ENCODE peak calls at places on chromosome 3, in nine cellular contexts. F is right cardiac atrium; A is breast epithelium; M is body of pancreas; D is CD8-positive, alpha-beta T cell; Z is esophagus muscularis mucosa; J is IMR-90; P is neuronal stem cell; E is right atrium auricular region. S is an unnamed sample. For H3K4me1, the result is how much of the 10 kb centered on the place peaks cover.

GRCh38 chr3:186902713-186903112 is 27.6 kb upstream of the ST6GAL1 start:
- DNase-seq in F (no peak), A (no peak), M (no peak), D (no peak), Z (no peak), J (no peak), P (no peak), E (no peak), S (no peak)

GRCh38 chr3:173395412-173396181 is 1.9 kb upstream of the NLGN1 start:
- DNase-seq in F (peak), A (peak), M (peak), D (peak), Z (peak), J (peak), P (peak), E (peak), S (peak)

GRCh38 chr3:126672340-126672739 is 17.4 kb upstream of the TXNRD3 start:
- DNase-seq in F (no peak), A (no peak), M (no peak), D (no peak), Z (no peak), J (no peak), P (no peak), E (no peak), S (no peak)

GRCh38 chr3:99108508-99108907 is 207.0 kb upstream of the DCBLD2 start:
- DNase-seq in F (no peak), A (no peak), M (peak), D (no peak), Z (no peak), J (peak), P (no peak), E (no peak), S (no peak)

GRCh38 chr3:48919215-48920138 is 835 bp downstream of the ARIH2 start:
- DNase-seq in F (peak), A (no peak), M (peak), D (no peak), Z (peak), J (peak), P (no peak), E (no peak), S (peak)

GRCh38 chr3:143389388-143389787 is 269.8 kb downstream of the CHST2 start:
- DNase-seq in F (no peak), A (no peak), M (no peak), D (no peak), Z (no peak), J (no peak), P (no peak), E (no peak), S (no peak)

GRCh38 chr3:152785051-152785450 is 49.9 kb upstream of the P2RY1 start:
- DNase-seq in F (no peak), A (no peak), M (no peak), D (no peak), Z (no peak), J (no peak), P (no peak), E (no peak), S (no peak)

GRCh38 chr3:134002326-134002725 is 27.4 kb downstream of the SLCO2A1 start:
- DNase-seq in F (no peak), A (no peak), M (no peak), D (no peak), Z (no peak), J (peak), P (no peak), E (peak), S (no peak)

GRCh38 chr3:197224034-197224444 is 74.4 kb downstream of the DLG1 start:
- DNase-seq in F (no peak), A (no peak), M (no peak), D (no peak), Z (no peak), J (peak), P (peak), E (no peak), S (no peak)

GRCh38 chr3:189573004-189573403 is 58.2 kb upstream of the TP63 start:
- DNase-seq in F (no peak), A (no peak), M (no peak), D (no peak), Z (no peak), J (no peak), P (no peak), E (no peak), S (no peak)

GRCh38 chr3:2879587-2879986 is 230.6 kb downstream of the IL5RA start:
- DNase-seq in F (no peak), A (no peak), M (no peak), D (no peak), Z (no peak), J (no peak), P (no peak), E (no peak), S (no peak)

GRCh38 chr3:42823351-42823750 is 14.1 kb downstream of the ACKR2 start:
- DNase-seq in F (no peak), A (no peak), M (no peak), D (no peak), Z (no peak), J (peak), P (no peak), E (no peak), S (no peak)

GRCh38 chr3:157058392-157059071 is 101.4 kb downstream of the CCNL1 start:
- DNase-seq in F (no peak), A (no peak), M (no peak), D (no peak), Z (no peak), J (no peak), P (no peak), E (no peak), S (no peak)

GRCh38 chr3:172143739-172144497 is 104.5 kb downstream of the FNDC3B start:
- DNase-seq in F (no peak), A (no peak), M (no peak), D (no peak), Z (no peak), J (no peak), P (no peak), E (no peak), S (no peak)

GRCh38 chr3:94167796-94168195 is 104.9 kb downstream of the NSUN3 start:
- DNase-seq in F (no peak), A (no peak), M (no peak), D (no peak), Z (no peak), J (no peak), P (no peak), E (no peak), S (no peak)

GRCh38 chr3:138381413-138381901 is 33.1 kb downstream of the MRAS start:
- DNase-seq in F (peak), A (peak), M (peak), D (no peak), Z (no peak), J (peak), P (no peak), E (no peak), S (peak)

GRCh38 chr3:118948146-118948545 is 86.5 kb downstream of the IGSF11 start:
- DNase-seq in F (no peak), A (no peak), M (no peak), D (no peak), Z (no peak), J (no peak), P (no peak), E (no peak), S (no peak)

GRCh38 chr3:136731274-136731884 is 20.8 kb downstream of the STAG1 start:
- DNase-seq in F (no peak), A (no peak), M (no peak), D (no peak), Z (no peak), J (no peak), P (no peak), E (no peak), S (no peak)

GRCh38 chr3:125014570-125015179 is 41.1 kb downstream of the HEG1 start:
- DNase-seq in F (no peak), A (no peak), M (no peak), D (no peak), Z (no peak), J (no peak), P (no peak), E (no peak), S (no peak)

GRCh38 chr3:66378256-66378655 is 122.6 kb downstream of the LRIG1 start:
- DNase-seq in F (no peak), A (no peak), M (no peak), D (no peak), Z (peak), J (peak), P (peak), E (no peak), S (no peak)

GRCh38 chr3:58274027-58274614 is 31.9 kb upstream of the RPP14 start:
- DNase-seq in F (no peak), A (no peak), M (no peak), D (no peak), Z (no peak), J (peak), P (no peak), E (no peak), S (no peak)

GRCh38 chr3:195032106-195032759 is 238.7 kb downstream of the XXYLT1 start:
- DNase-seq in F (no peak), A (no peak), M (no peak), D (no peak), Z (no peak), J (no peak), P (no peak), E (no peak), S (no peak)

GRCh38 chr3:49173116-49173791 is 1.9 kb downstream of the KLHDC8B start:
- DNase-seq in F (peak), A (no peak), M (peak), D (no peak), Z (no peak), J (no peak), P (peak), E (peak), S (peak)

GRCh38 chr3:46406786-46407611 is at the start of the genes CCR5AS and CCRL2:
- DNase-seq in F (peak), A (no peak), M (peak), D (peak), Z (no peak), J (peak), P (no peak), E (peak), S (peak)

GRCh38 chr3:52090131-52090548 is 33.8 kb upstream of the DUSP7 start:
- DNase-seq in F (peak), A (no peak), M (peak), D (no peak), Z (no peak), J (peak), P (no peak), E (peak), S (peak)

GRCh38 chr3:153285194-153285641 is 123.2 kb downstream of the RAP2B start:
- DNase-seq in F (no peak), A (no peak), M (peak), D (no peak), Z (no peak), J (peak), P (no peak), E (no peak), S (peak)

GRCh38 chr3:66038726-66039589 is at the start of gene MAGI1:
- DNase-seq in F (peak), A (peak), M (peak), D (no peak), Z (peak), J (peak), P (peak), E (peak), S (peak)

GRCh38 chr3:129003578-129004112 is 2.5 kb downstream of the EFCC1 start:
- DNase-seq in F (no peak), A (no peak), M (peak), D (peak), Z (no peak), J (no peak), P (no peak), E (no peak), S (no peak)

GRCh38 chr3:15428539-15428938 is 1.1 kb downstream of the EAF1 start:
- DNase-seq in F (no peak), A (no peak), M (no peak), D (no peak), Z (no peak), J (peak), P (no peak), E (no peak), S (no peak)

GRCh38 chr3:120182613-120183524 is 88.6 kb upstream of the GSK3B start:
- DNase-seq in F (no peak), A (no peak), M (peak), D (peak), Z (peak), J (peak), P (no peak), E (no peak), S (no peak)

GRCh38 chr3:117842086-117842485 is 1132.5 kb downstream of the TUSC7 start:
- DNase-seq in F (no peak), A (no peak), M (no peak), D (no peak), Z (no peak), J (no peak), P (no peak), E (no peak), S (no peak)

GRCh38 chr3:148074057-148074456 is 623.6 kb upstream of the AGTR1 start:
- DNase-seq in F (no peak), A (no peak), M (no peak), D (no peak), Z (no peak), J (no peak), P (no peak), E (no peak), S (no peak)

GRCh38 chr3:190847423-190847822 is 15.1 kb downstream of the GMNC start:
- DNase-seq in F (no peak), A (no peak), M (no peak), D (no peak), Z (no peak), J (no peak), P (no peak), E (no peak), S (no peak)

GRCh38 chr3:162195147-162195546 is 698.5 kb downstream of the OTOL1 start:
- DNase-seq in F (no peak), A (no peak), M (no peak), D (no peak), Z (no peak), J (no peak), P (no peak), E (no peak), S (peak)

GRCh38 chr3:113531826-113532697 is at the start of gene SIDT1:
- DNase-seq in F (no peak), A (no peak), M (peak), D (peak), Z (no peak), J (no peak), P (peak), E (no peak), S (no peak)

GRCh38 chr3:194029846-194030245 is 106.1 kb upstream of the HES1 start:
- DNase-seq in F (no peak), A (no peak), M (no peak), D (no peak), Z (no peak), J (no peak), P (no peak), E (no peak), S (no peak)

GRCh38 chr3:194032828-194033435 is 103.0 kb upstream of the HES1 start:
- DNase-seq in F (no peak), A (no peak), M (no peak), D (no peak), Z (no peak), J (no peak), P (no peak), E (no peak), S (no peak)

GRCh38 chr3:194031349-194031748 is 104.6 kb upstream of the HES1 start:
- DNase-seq in F (no peak), A (no peak), M (no peak), D (no peak), Z (no peak), J (no peak), P (no peak), E (no peak), S (no peak)

GRCh38 chr3:194030372-194030771 is 105.6 kb upstream of the HES1 start:
- DNase-seq in F (no peak), A (no peak), M (peak), D (no peak), Z (no peak), J (no peak), P (no peak), E (no peak), S (no peak)

GRCh38 chr3:194031867-194032635 is 103.9 kb upstream of the HES1 start:
- DNase-seq in F (no peak), A (no peak), M (no peak), D (no peak), Z (no peak), J (no peak), P (no peak), E (no peak), S (no peak)
- H3K4me1 ChIP-seq in F (under half), A (under half), M (under half), D (under half), Z (under half), J (under half), P (under half), E (under half), S (under half)

GRCh38 chr3:29140706-29141105 is 140.2 kb upstream of the RBMS3 start:
- DNase-seq in F (no peak), A (no peak), M (no peak), D (no peak), Z (no peak), J (peak), P (no peak), E (no peak), S (no peak)
- H3K27ac ChIP-seq in F (no peak), A (peak), M (no peak), D (no peak), Z (peak), J (peak), P (no peak), E (peak), S (peak)

DNA sequence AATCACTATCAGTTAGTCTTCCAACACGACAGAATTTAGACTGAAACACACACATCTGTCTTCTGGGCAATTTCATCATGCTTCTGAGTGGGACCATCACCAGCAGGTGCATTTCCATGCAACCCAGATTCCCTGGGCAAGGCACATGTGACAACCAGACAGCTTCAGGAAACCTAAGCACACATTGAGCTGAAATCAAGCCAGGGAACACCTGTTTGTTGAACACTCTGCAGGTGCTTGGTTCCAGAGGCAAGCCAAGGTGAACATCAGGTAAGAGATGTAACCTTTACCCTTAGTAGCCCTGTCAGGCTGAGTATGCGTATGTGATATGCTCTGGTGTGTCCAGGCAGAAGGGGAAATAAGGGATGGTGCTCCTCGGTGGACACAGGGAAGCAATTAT is 3.3 kb upstream of the PSMD2 start:
- DNase-seq in F (no peak), A (no peak), M (peak), D (no peak), Z (no peak), J (no peak), P (no peak), E (no peak), S (no peak)
- H3K4me1 ChIP-seq in F (under half), A (under half), M (under half), D (under half), Z (under half), J (under half), P (under half), E (under half), S (under half)

GRCh38 chr3:159237221-159237620 is 435.4 kb downstream of the MFSD1 start:
- DNase-seq in F (no peak), A (no peak), M (no peak), D (no peak), Z (no peak), J (no peak), P (no peak), E (no peak), S (no peak)

GRCh38 chr3:159233734-159234133 is 431.9 kb downstream of the MFSD1 start:
- DNase-seq in F (no peak), A (no peak), M (no peak), D (no peak), Z (no peak), J (no peak), P (no peak), E (no peak), S (no peak)

GRCh38 chr3:159238646-159239045 is 436.8 kb downstream of the MFSD1 start:
- DNase-seq in F (no peak), A (no peak), M (no peak), D (no peak), Z (no peak), J (no peak), P (no peak), E (no peak), S (no peak)

GRCh38 chr3:159234306-159234705 is 432.5 kb downstream of the MFSD1 start:
- DNase-seq in F (no peak), A (no peak), M (no peak), D (no peak), Z (no peak), J (no peak), P (no peak), E (no peak), S (no peak)

GRCh38 chr3:159236306-159236705 is 434.5 kb downstream of the MFSD1 start:
- DNase-seq in F (no peak), A (no peak), M (no peak), D (no peak), Z (no peak), J (no peak), P (no peak), E (no peak), S (no peak)
- H3K27ac ChIP-seq in F (no peak), A (no peak), M (no peak), D (no peak), Z (no peak), J (no peak), P (no peak), E (no peak), S (no peak)

GRCh38 chr3:16466822-16467221 is 46.7 kb downstream of the RFTN1 start:
- DNase-seq in F (no peak), A (no peak), M (no peak), D (no peak), Z (no peak), J (no peak), P (no peak), E (no peak), S (no peak)

GRCh38 chr3:16462679-16463078 is 50.8 kb downstream of the RFTN1 start:
- DNase-seq in F (no peak), A (no peak), M (no peak), D (no peak), Z (no peak), J (no peak), P (no peak), E (no peak), S (no peak)

GRCh38 chr3:16463119-16463518 is 50.4 kb downstream of the RFTN1 start:
- DNase-seq in F (no peak), A (no peak), M (no peak), D (no peak), Z (no peak), J (no peak), P (no peak), E (no peak), S (no peak)

GRCh38 chr3:16463914-16464313 is 49.6 kb downstream of the RFTN1 start:
- DNase-seq in F (no peak), A (no peak), M (no peak), D (no peak), Z (no peak), J (no peak), P (no peak), E (no peak), S (no peak)

GRCh38 chr3:16464499-16465150 is 48.9 kb downstream of the RFTN1 start:
- DNase-seq in F (no peak), A (no peak), M (no peak), D (no peak), Z (no peak), J (peak), P (no peak), E (no peak), S (no peak)
- H3K4me1 ChIP-seq in F (under half), A (under half), M (under half), D (under half), Z (half or more), J (under half), P (under half), E (under half), S (under half)

GRCh38 chr3:13538520-13539284 is 10.2 kb upstream of the FBLN2 start:
- DNase-seq in F (no peak), A (no peak), M (no peak), D (no peak), Z (no peak), J (no peak), P (no peak), E (no peak), S (no peak)

GRCh38 chr3:13536832-13537231 is 12.1 kb upstream of the FBLN2 start:
- DNase-seq in F (no peak), A (no peak), M (no peak), D (no peak), Z (no peak), J (no peak), P (no peak), E (no peak), S (peak)

GRCh38 chr3:13535905-13536304 is 13.0 kb upstream of the FBLN2 start:
- DNase-seq in F (no peak), A (no peak), M (no peak), D (no peak), Z (no peak), J (no peak), P (no peak), E (no peak), S (no peak)

GRCh38 chr3:13537926-13538325 is 11.0 kb upstream of the FBLN2 start:
- DNase-seq in F (peak), A (no peak), M (no peak), D (no peak), Z (no peak), J (peak), P (no peak), E (no peak), S (no peak)

DNA sequence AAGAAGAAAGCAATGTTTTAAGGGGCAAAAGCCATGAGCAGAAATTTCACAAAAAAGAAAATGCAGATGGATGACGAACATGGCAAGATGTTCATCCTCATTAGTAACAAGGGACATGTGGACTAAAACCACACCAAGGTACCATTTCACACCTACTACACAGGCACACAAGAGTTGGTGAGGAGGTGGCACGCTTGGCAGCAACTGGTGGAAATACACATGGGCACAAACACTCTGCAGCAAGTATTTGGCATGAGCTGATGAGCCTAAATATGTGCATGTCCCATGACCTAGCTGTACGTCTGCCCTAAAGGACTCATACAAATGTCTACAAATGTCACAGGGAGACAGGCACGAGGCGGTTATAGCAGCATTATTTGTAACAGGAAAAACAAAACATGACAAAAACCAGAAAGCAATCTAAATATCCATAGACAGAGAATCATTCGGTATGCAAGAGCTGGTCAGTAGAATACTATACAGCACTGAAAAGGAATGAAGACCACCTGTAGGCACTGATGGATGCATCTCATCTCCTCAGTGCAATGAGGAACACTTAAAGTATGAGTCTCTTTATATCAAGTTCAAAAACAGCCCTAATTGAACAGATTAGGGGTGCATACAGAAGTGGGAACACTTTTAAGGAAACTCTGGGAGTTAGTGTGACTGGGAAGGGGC is 11.5 kb upstream of the FBLN2 start:
- DNase-seq in F (no peak), A (no peak), M (no peak), D (no peak), Z (no peak), J (no peak), P (no peak), E (no peak), S (no peak)
- H3K27ac ChIP-seq in F (peak), A (no peak), M (no peak), D (no peak), Z (no peak), J (peak), P (no peak), E (peak), S (no peak)

S was measured in heart left ventricle.